ENCODE peak calls at places on chromosomes 11 and 22, in seven cellular contexts. U is IMR-90, G is neuronal stem cell, Z is mesenchymal stem cell, O is H1, C is trophoblast cell, L is mesendoderm. P is an unnamed sample. For H3K4me1, the result is how much of the 10 kb centered on the place peaks cover.

GRCh38 chr11:59172345-59173079 is 580 bp downstream of the DTX4 start:
- DNase-seq in O (no peak), U (no peak), L (peak), Z (no peak), G (no peak), C (peak), P (peak)

GRCh38 chr11:68150029-68150428 is 28.8 kb upstream of the CHKA start:
- DNase-seq in G (no peak), C (peak), Z (peak), L (peak), O (peak), U (peak), P (no peak)

GRCh38 chr11:19242184-19242932 is 1.6 kb upstream of the E2F8 start:
- DNase-seq in C (no peak), L (peak), G (no peak), Z (peak), U (no peak), O (no peak), P (peak)

GRCh38 chr11:130536106-130537040 is 87.9 kb downstream of the ADAMTS15 start:
- DNase-seq in G (no peak), O (no peak), L (no peak), U (peak), C (peak), Z (no peak), P (no peak)

GRCh38 chr11:62370743-62371440 is 33.6 kb downstream of the ASRGL1 start:
- DNase-seq in G (no peak), Z (no peak), U (no peak), O (no peak), L (no peak), C (no peak), P (peak)

GRCh38 chr11:131099746-131100145 is 183.5 kb upstream of the SNX19 start:
- DNase-seq in Z (no peak), L (no peak), C (no peak), O (no peak), U (peak), G (no peak), P (no peak)

GRCh38 chr11:61460474-61460881 is 30.6 kb downstream of the SDHAF2 start:
- DNase-seq in Z (no peak), U (no peak), O (no peak), C (no peak), G (no peak), L (no peak), P (no peak)

GRCh38 chr11:131311746-131312145 is 58.7 kb upstream of the NTM start:
- DNase-seq in C (no peak), L (no peak), Z (no peak), O (no peak), U (no peak), G (no peak), P (no peak)

GRCh38 chr11:44621784-44622183 is 56.3 kb downstream of the CD82 start:
- DNase-seq in C (no peak), U (no peak), Z (no peak), O (no peak), G (no peak), L (no peak), P (no peak)

GRCh38 chr22:41676134-41676533 is 12.5 kb downstream of the SNU13 start:
- DNase-seq in G (no peak), C (no peak), Z (no peak), O (no peak), L (no peak), U (no peak), P (no peak)
- H3K4me1 ChIP-seq in G (under half), C (under half), Z (under half), O (under half), L (under half), U (under half), P (under half)

GRCh38 chr11:46144741-46145140 is 23.5 kb upstream of the PHF21A start:
- DNase-seq in C (no peak), Z (no peak), U (no peak), G (no peak), L (no peak), O (no peak), P (no peak)

GRCh38 chr11:46141597-46141996 is 20.3 kb upstream of the PHF21A start:
- DNase-seq in L (no peak), U (no peak), C (no peak), Z (no peak), O (no peak), G (no peak), P (no peak)

GRCh38 chr11:46142561-46142960 is 21.3 kb upstream of the PHF21A start:
- DNase-seq in Z (no peak), O (no peak), U (no peak), C (no peak), L (no peak), G (no peak), P (no peak)

DNA sequence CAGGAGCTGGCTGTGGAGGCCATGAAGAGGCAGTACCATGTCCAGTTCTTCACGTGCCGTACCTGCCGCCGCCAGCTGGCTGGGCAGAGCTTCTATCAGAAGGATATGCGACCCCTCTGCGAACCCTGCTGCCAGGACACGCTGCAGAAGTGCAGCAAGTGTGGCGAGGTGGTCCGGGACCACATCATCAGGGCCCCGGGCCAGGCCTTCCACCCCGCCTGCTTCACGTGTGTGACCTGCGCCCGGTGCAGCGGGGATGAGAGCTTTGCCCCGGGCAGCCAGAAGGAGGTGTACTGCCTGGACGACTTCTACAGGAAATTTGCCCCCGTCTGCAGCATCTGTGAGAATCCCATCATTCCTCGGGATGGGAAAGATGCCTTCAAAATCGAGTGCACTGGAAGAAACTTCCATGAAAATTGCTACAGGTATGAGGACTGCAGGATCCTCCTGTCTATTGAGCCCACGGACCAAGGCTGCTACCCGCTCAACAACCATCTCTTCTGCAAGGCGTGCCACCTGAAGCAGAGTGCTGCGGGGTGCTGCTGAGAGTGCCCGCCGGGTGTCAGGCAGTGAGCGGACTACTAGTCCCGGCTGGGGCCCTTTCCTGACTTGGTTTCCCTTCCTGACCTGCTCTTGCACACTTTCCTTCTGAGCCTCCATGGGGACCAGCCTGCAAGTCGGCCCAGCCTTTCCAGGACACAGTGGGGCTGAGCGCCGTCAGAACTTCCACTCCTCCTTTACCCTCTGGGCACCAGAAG is 22.0 kb upstream of the PHF21A start:
- DNase-seq in O (no peak), L (no peak), C (no peak), G (no peak), U (no peak), Z (no peak), P (no peak)
- H4K8ac ChIP-seq in O (peak), L (no peak), C (no peak), G (peak), U (no peak), Z (no peak), P (no peak)

GRCh38 chr11:117927926-117928325 is 1.3 kb downstream of the TMPRSS13 start:
- DNase-seq in U (no peak), O (no peak), Z (no peak), G (no peak), L (no peak), C (no peak), P (no peak)
- H3K4me1 ChIP-seq in U (under half), O (under half), Z (under half), G (under half), L (under half), C (under half), P (under half)

GRCh38 chr11:95375451-95375850 is 144.4 kb upstream of the SESN3 start:
- DNase-seq in Z (no peak), U (no peak), G (no peak), C (no peak), L (no peak), O (no peak), P (no peak)
- H4K8ac ChIP-seq in Z (no peak), U (no peak), G (no peak), C (no peak), L (no peak), O (no peak), P (no peak)

GRCh38 chr22:19746726-19747125 is 13.9 kb upstream of the TBX1 start:
- DNase-seq in O (no peak), L (no peak), C (no peak), U (no peak), G (no peak), Z (no peak), P (no peak)
- H3K4me1 ChIP-seq in O (under half), L (under half), C (under half), U (under half), G (under half), Z (under half), P (under half)

GRCh38 chr11:86551286-86551685 is 121.1 kb downstream of the ME3 start:
- DNase-seq in U (peak), L (peak), O (no peak), G (no peak), Z (peak), C (no peak), P (no peak)

GRCh38 chr11:86551693-86552092 is 120.7 kb downstream of the ME3 start:
- DNase-seq in L (no peak), C (no peak), O (no peak), Z (no peak), U (no peak), G (no peak), P (no peak)

GRCh38 chr11:86550757-86551156 is 121.7 kb downstream of the ME3 start:
- DNase-seq in O (no peak), G (no peak), Z (no peak), L (no peak), C (no peak), U (no peak), P (no peak)

GRCh38 chr11:86558219-86558618 is 114.2 kb downstream of the ME3 start:
- DNase-seq in G (no peak), O (no peak), U (peak), L (no peak), C (no peak), Z (no peak), P (no peak)

GRCh38 chr11:86553322-86553721 is 119.1 kb downstream of the ME3 start:
- DNase-seq in O (no peak), G (no peak), Z (no peak), L (no peak), C (no peak), U (no peak), P (no peak)
- H4K8ac ChIP-seq in O (no peak), G (no peak), Z (no peak), L (no peak), C (no peak), U (no peak), P (no peak)

DNA sequence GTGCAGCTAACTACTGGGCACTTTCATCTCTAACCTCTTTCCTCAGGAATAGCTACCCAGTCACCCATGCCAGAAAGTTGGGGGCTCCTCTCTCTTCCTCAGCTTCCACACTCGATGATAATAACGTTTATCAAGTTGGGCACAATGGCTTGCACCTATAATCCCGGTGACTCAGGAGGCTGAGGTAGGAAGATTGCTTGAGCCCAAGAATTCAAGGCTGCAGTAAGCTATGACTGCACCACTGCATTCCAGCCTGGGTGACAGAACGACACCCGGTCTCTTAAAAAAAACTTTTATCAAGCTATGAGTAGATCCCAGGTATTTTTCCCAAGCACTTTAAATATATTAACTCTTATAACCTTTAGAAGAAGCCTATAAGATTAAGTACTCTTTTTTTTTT is 2.0 kb downstream of the SF3A1 start:
- DNase-seq in O (no peak), C (no peak), Z (no peak), L (no peak), U (no peak), G (no peak), P (no peak)
- H3K4me1 ChIP-seq in O (under half), C (under half), Z (under half), L (under half), U (under half), G (under half), P (under half)

GRCh38 chr11:36155301-36155700 is 133.9 kb downstream of the COMMD9 start:
- DNase-seq in U (no peak), C (no peak), Z (no peak), G (no peak), L (no peak), O (no peak), P (no peak)
- H4K8ac ChIP-seq in U (no peak), C (no peak), Z (no peak), G (no peak), L (no peak), O (no peak), P (no peak)

DNA sequence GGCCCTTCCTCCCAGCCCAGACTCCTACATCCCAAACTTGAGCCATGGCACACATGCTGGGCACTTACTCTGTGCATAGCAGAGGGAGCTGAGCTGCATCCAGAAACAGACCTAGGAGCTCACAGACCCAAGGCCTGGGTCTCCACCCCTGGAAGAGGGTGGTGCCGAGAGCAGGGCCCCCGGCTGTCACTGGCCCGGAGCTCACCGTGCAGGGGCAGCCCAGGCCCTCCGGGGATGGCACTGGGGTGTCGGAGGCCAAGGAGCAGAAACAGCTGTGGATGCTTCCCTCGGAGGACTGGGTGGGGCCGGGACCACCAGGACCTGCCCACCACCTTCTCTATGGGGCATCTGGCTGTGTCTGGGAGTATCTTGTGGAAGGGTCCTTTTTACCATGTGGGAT is 4.3 kb upstream of the APOBEC3A start:
- DNase-seq in U (no peak), C (no peak), Z (no peak), O (no peak), G (no peak), L (no peak), P (no peak)
- H3K4me1 ChIP-seq in U (under half), C (under half), Z (under half), O (under half), G (under half), L (under half), P (under half)

GRCh38 chr11:23856654-23857053 is 640.2 kb upstream of the LUZP2 start:
- DNase-seq in G (no peak), Z (peak), L (no peak), U (peak), O (no peak), C (no peak), P (no peak)
- H4K8ac ChIP-seq in G (no peak), Z (no peak), L (no peak), U (no peak), O (no peak), C (no peak), P (no peak)

P was measured in H9.